ENCODE peak calls at places on chromosomes 5 and 9, in six cellular contexts. O is IMR-90, V is mesendoderm, T is neuronal stem cell, N is H1, C is mesenchymal stem cell. F is an unnamed sample.

GRCh38 chr5:148393390-148393741 is 9.6 kb downstream of the FBXO38 start:
- DNase-seq in O (peak; percentile 25), V (peak; percentile 70), T (no peak), N (no peak), C (peak; percentile 67), F (no peak)

GRCh38 chr5:147530801-147531389 is 21.0 kb upstream of the DPYSL3 start:
- DNase-seq in O (peak; percentile 94), V (no peak), T (no peak), N (no peak), C (peak; percentile 88), F (peak; percentile 58)

GRCh38 chr9:120965344-120966004 is 38.9 kb upstream of the TRAF1 start:
- DNase-seq in O (no peak), V (peak; percentile 61), T (peak; percentile 85), N (no peak), C (no peak), F (no peak)

GRCh38 chr5:127525181-127525580 is 7.7 kb downstream of the PRRC1 start:
- DNase-seq in O (no peak), V (no peak), T (no peak), N (no peak), C (no peak), F (no peak)

GRCh38 chr5:99771296-99771695 is 763.9 kb upstream of the FAM174A start:
- DNase-seq in O (no peak), V (no peak), T (no peak), N (no peak), C (no peak), F (no peak)

GRCh38 chr9:136668983-136669790 is 6.5 kb downstream of the EGFL7 start:
- DNase-seq in O (no peak), V (no peak), T (no peak), N (no peak), C (no peak), F (no peak)

GRCh38 chr5:115555084-115555633 is 10.6 kb upstream of the FEM1C start:
- DNase-seq in O (no peak), V (no peak), T (no peak), N (no peak), C (no peak), F (no peak)

GRCh38 chr9:4020038-4020746 is 279.7 kb downstream of the GLIS3 start:
- DNase-seq in O (peak; percentile 56), V (no peak), T (no peak), N (no peak), C (peak; percentile 26), F (peak; percentile 86)

GRCh38 chr5:168747987-168748777 is 169.0 kb upstream of the PANK3 start:
- DNase-seq in O (no peak), V (peak; percentile 87), T (peak; percentile 66), N (peak; percentile 68), C (no peak), F (peak; percentile 81)

GRCh38 chr9:122126340-122127333 is 32.9 kb downstream of the NDUFA8 start:
- DNase-seq in O (peak; percentile 51), V (peak; percentile 91), T (no peak), N (no peak), C (peak; percentile 52), F (peak; percentile 60)

GRCh38 chr9:117092582-117092981 is 322.3 kb downstream of the ASTN2 start:
- DNase-seq in O (peak; percentile 35), V (peak; percentile 70), T (no peak), N (no peak), C (peak; percentile 44), F (no peak)

GRCh38 chr9:114386361-114386885 is 1.4 kb downstream of the AKNA start:
- DNase-seq in O (no peak), V (no peak), T (no peak), N (no peak), C (peak; percentile 15), F (peak; percentile 34)

GRCh38 chr5:140926903-140927573 is 939 bp downstream of the PCDHAC1 start:
- DNase-seq in O (no peak), V (peak; percentile 75), T (peak; percentile 12), N (no peak), C (peak; percentile 78), F (no peak)

GRCh38 chr5:172223901-172224873 is 30.2 kb downstream of the EFCAB9 start:
- DNase-seq in O (no peak), V (no peak), T (no peak), N (no peak), C (no peak), F (no peak)

GRCh38 chr9:37529111-37529510 is 43.4 kb downstream of the POLR1E start:
- DNase-seq in O (no peak), V (no peak), T (no peak), N (no peak), C (no peak), F (no peak)

GRCh38 chr5:16574789-16575785 is 41.7 kb downstream of the RETREG1 start:
- DNase-seq in O (peak; percentile 89), V (peak; percentile 38), T (peak; percentile 31), N (peak; percentile 38), C (peak; percentile 31), F (no peak)

GRCh38 chr5:116516021-116516420 is 58.6 kb downstream of the SEMA6A start:
- DNase-seq in O (no peak), V (no peak), T (no peak), N (no peak), C (no peak), F (no peak)

GRCh38 chr9:76638001-76638400 is 126.2 kb upstream of the PCA3 start:
- DNase-seq in O (no peak), V (no peak), T (no peak), N (no peak), C (no peak), F (peak; percentile 93)

GRCh38 chr9:128061305-128061704 is 5.8 kb downstream of the NAIF1 start:
- DNase-seq in O (no peak), V (no peak), T (no peak), N (no peak), C (no peak), F (no peak)

GRCh38 chr9:120289990-120290925 is 289.7 kb downstream of the CDK5RAP2 start:
- DNase-seq in O (no peak), V (no peak), T (no peak), N (no peak), C (no peak), F (no peak)

GRCh38 chr9:23319092-23319491 is 506.9 kb downstream of the ELAVL2 start:
- DNase-seq in O (no peak), V (no peak), T (no peak), N (no peak), C (no peak), F (no peak)

GRCh38 chr5:173745123-173745522 is 128.7 kb upstream of the BOD1 start:
- DNase-seq in O (no peak), V (peak; percentile 39), T (no peak), N (no peak), C (no peak), F (peak; percentile 82)

GRCh38 chr5:123810911-123811310 is 298.9 kb downstream of the CSNK1G3 start:
- DNase-seq in O (no peak), V (no peak), T (no peak), N (no peak), C (no peak), F (no peak)
- H3K4me3 ChIP-seq in O (no peak overlapping the region), V (no peak overlapping the region), T (no peak overlapping the region), N (no peak overlapping the region), C (no peak overlapping the region), F (no peak overlapping the region)

GRCh38 chr5:123511290-123511647 is 708 bp upstream of the CSNK1G3 start:
- DNase-seq in O (peak; percentile 70), V (peak; percentile 69), T (peak; percentile 18), N (no peak), C (peak; percentile 66), F (peak; percentile 90)
- H2AK5ac ChIP-seq in O (no peak overlapping the region), V (no peak overlapping the region), T (no peak overlapping the region), N (no peak overlapping the region), C (no peak overlapping the region), F (no peak overlapping the region)

DNA sequence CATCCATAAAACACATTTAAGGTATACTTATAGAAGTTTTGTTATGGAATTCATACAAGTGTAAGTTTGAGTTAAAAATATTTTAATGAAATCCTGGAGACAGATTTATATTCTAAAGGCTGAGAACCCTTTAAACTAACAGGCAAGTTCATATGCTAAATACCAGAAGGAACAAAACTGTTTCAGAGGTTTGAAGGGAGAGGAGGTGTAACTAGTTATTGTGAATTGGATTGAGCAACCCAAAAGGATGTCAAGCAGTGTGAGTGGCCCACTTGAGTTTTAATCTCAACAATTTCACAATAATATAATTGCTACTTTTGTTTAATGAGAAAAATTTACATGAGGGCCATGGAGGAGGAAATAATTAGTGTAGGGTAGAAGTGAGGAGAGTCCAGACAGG is 348.5 kb upstream of the ACTBL2 start:
- DNase-seq in O (no peak), V (no peak), T (no peak), N (no peak), C (no peak), F (no peak)
- H3K4me3 ChIP-seq in O (no peak overlapping the region), V (no peak overlapping the region), T (no peak overlapping the region), N (no peak overlapping the region), C (no peak overlapping the region), F (no peak overlapping the region)

DNA sequence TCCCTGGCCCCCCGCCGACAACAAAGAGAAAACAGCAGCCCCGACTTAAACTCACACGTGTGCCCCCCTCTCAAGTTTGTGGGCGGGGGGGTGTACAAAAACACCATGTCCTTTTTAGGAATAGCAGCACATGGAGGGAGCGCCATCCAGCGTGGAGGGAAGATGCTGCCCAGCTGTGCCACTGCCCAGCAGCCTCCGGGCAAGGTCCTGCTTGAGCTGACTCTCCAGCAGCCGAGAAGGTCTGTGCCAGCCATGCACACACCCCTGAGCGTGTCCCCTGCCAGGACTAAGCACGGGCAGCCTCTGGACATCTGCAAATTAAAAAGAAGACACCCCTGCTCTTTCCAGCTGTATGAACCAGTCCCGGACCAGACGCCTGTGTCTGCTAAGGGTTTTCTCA is 96.7 kb downstream of the OLFM1 start:
- DNase-seq in O (no peak), V (no peak), T (no peak), N (no peak), C (no peak), F (no peak)
- H2AK5ac ChIP-seq in O (no peak overlapping the region), V (no peak overlapping the region), T (no peak overlapping the region), N (no peak overlapping the region), C (no peak overlapping the region), F (no peak overlapping the region)

GRCh38 chr9:126915846-126916543 is 1.4 kb downstream of the RALGPS1 start:
- DNase-seq in O (no peak), V (no peak), T (no peak), N (no peak), C (no peak), F (no peak)
- H3K4me3 ChIP-seq in O (no peak overlapping the region), V (no peak overlapping the region), T (no peak overlapping the region), N (peak overlapping the region; percentile 71), C (no peak overlapping the region), F (no peak overlapping the region)